ENCODE peak calls at places on chromosomes 13 and 19, in seven cellular contexts. One of them, this sample, is unnamed.

GRCh38 chr13:34863360-34864135 is 78.5 kb upstream of the NBEA start:
- DNase-seq in amygdala: no peak
- DNase-seq in GDM1: no peak
- DNase-seq in EH: peak
- DNase-seq in retinal pigment epithelial cell: peak
- DNase-seq in stimulated activated naive CD8-positive, alpha-beta T cell treated with anti-CD3 and anti-CD28 coated beads, Interleukin-15, Interleukin-2, amounts not matched to agents 100 U/mL and 50 U/mL, for 24 hours: no peak
- DNase-seq in aorta: no peak
- DNase-seq in this sample: no peak

GRCh38 chr13:88926890-88927502 is 1255.8 kb downstream of the SLITRK5 start:
- DNase-seq in EH: no peak
- DNase-seq in stimulated activated naive CD8-positive, alpha-beta T cell treated with anti-CD3 and anti-CD28 coated beads, Interleukin-15, Interleukin-2, amounts not matched to agents 100 U/mL and 50 U/mL, for 24 hours: no peak
- DNase-seq in aorta: no peak
- DNase-seq in GDM1: no peak
- DNase-seq in retinal pigment epithelial cell: no peak
- DNase-seq in amygdala: no peak
- DNase-seq in this sample: no peak

GRCh38 chr13:57996717-57997116 is 365.2 kb downstream of the PCDH17 start:
- DNase-seq in aorta: no peak
- DNase-seq in retinal pigment epithelial cell: peak
- DNase-seq in stimulated activated naive CD8-positive, alpha-beta T cell treated with anti-CD3 and anti-CD28 coated beads, Interleukin-15, Interleukin-2, amounts not matched to agents 100 U/mL and 50 U/mL, for 24 hours: no peak
- DNase-seq in amygdala: no peak
- DNase-seq in GDM1: no peak
- DNase-seq in EH: no peak
- DNase-seq in this sample: no peak

GRCh38 chr19:29479941-29480340 is 45.9 kb upstream of the VSTM2B start:
- DNase-seq in amygdala: no peak
- DNase-seq in stimulated activated naive CD8-positive, alpha-beta T cell treated with anti-CD3 and anti-CD28 coated beads, Interleukin-15, Interleukin-2, amounts not matched to agents 100 U/mL and 50 U/mL, for 24 hours: no peak
- DNase-seq in retinal pigment epithelial cell: no peak
- DNase-seq in EH: no peak
- DNase-seq in GDM1: no peak
- DNase-seq in aorta: peak
- DNase-seq in this sample: no peak

GRCh38 chr13:42000836-42001235 is 39.9 kb upstream of the VWA8 start:
- DNase-seq in EH: peak
- DNase-seq in amygdala: no peak
- DNase-seq in retinal pigment epithelial cell: peak
- DNase-seq in aorta: no peak
- DNase-seq in stimulated activated naive CD8-positive, alpha-beta T cell treated with anti-CD3 and anti-CD28 coated beads, Interleukin-15, Interleukin-2, amounts not matched to agents 100 U/mL and 50 U/mL, for 24 hours: no peak
- DNase-seq in GDM1: no peak
- DNase-seq in this sample: no peak

GRCh38 chr19:4870025-4870700 is 2.7 kb upstream of the PLIN3 start:
- DNase-seq in aorta: peak
- DNase-seq in EH: peak
- DNase-seq in GDM1: peak
- DNase-seq in amygdala: no peak
- DNase-seq in retinal pigment epithelial cell: peak
- DNase-seq in stimulated activated naive CD8-positive, alpha-beta T cell treated with anti-CD3 and anti-CD28 coated beads, Interleukin-15, Interleukin-2, amounts not matched to agents 100 U/mL and 50 U/mL, for 24 hours: peak
- DNase-seq in this sample: peak

GRCh38 chr19:55132453-55133129 is 15.2 kb upstream of the PPP1R12C start:
- DNase-seq in aorta: no peak
- DNase-seq in EH: no peak
- DNase-seq in amygdala: no peak
- DNase-seq in stimulated activated naive CD8-positive, alpha-beta T cell treated with anti-CD3 and anti-CD28 coated beads, Interleukin-15, Interleukin-2, amounts not matched to agents 100 U/mL and 50 U/mL, for 24 hours: no peak
- DNase-seq in retinal pigment epithelial cell: no peak
- DNase-seq in GDM1: no peak
- DNase-seq in this sample: no peak

GRCh38 chr19:14383898-14384669 is 2.8 kb downstream of the ADGRE5 start:
- DNase-seq in aorta: no peak
- DNase-seq in amygdala: no peak
- DNase-seq in stimulated activated naive CD8-positive, alpha-beta T cell treated with anti-CD3 and anti-CD28 coated beads, Interleukin-15, Interleukin-2, amounts not matched to agents 100 U/mL and 50 U/mL, for 24 hours: peak
- DNase-seq in retinal pigment epithelial cell: no peak
- DNase-seq in GDM1: peak
- DNase-seq in EH: peak
- DNase-seq in this sample: no peak

GRCh38 chr19:1513492-1514294 is 874 bp upstream of the ADAMTSL5 start:
- DNase-seq in amygdala: no peak
- DNase-seq in stimulated activated naive CD8-positive, alpha-beta T cell treated with anti-CD3 and anti-CD28 coated beads, Interleukin-15, Interleukin-2, amounts not matched to agents 100 U/mL and 50 U/mL, for 24 hours: peak
- DNase-seq in aorta: no peak
- DNase-seq in EH: peak
- DNase-seq in GDM1: peak
- DNase-seq in retinal pigment epithelial cell: no peak
- DNase-seq in this sample: peak

GRCh38 chr19:48362716-48363499 is 832 bp downstream of the TMEM143 start:
- DNase-seq in aorta: peak
- DNase-seq in stimulated activated naive CD8-positive, alpha-beta T cell treated with anti-CD3 and anti-CD28 coated beads, Interleukin-15, Interleukin-2, amounts not matched to agents 100 U/mL and 50 U/mL, for 24 hours: peak
- DNase-seq in GDM1: peak
- DNase-seq in amygdala: peak
- DNase-seq in EH: peak
- DNase-seq in retinal pigment epithelial cell: peak
- DNase-seq in this sample: peak

GRCh38 chr19:54297759-54298305 is 15.1 kb downstream of the LILRA5 start:
- DNase-seq in EH: peak
- DNase-seq in GDM1: peak
- DNase-seq in aorta: no peak
- DNase-seq in amygdala: no peak
- DNase-seq in retinal pigment epithelial cell: no peak
- DNase-seq in stimulated activated naive CD8-positive, alpha-beta T cell treated with anti-CD3 and anti-CD28 coated beads, Interleukin-15, Interleukin-2, amounts not matched to agents 100 U/mL and 50 U/mL, for 24 hours: no peak
- DNase-seq in this sample: no peak

GRCh38 chr19:20664917-20665781 is 3.8 kb upstream of the ZNF626 start:
- DNase-seq in aorta: peak
- DNase-seq in EH: peak
- DNase-seq in amygdala: no peak
- DNase-seq in retinal pigment epithelial cell: peak
- DNase-seq in GDM1: no peak
- DNase-seq in stimulated activated naive CD8-positive, alpha-beta T cell treated with anti-CD3 and anti-CD28 coated beads, Interleukin-15, Interleukin-2, amounts not matched to agents 100 U/mL and 50 U/mL, for 24 hours: no peak
- DNase-seq in this sample: peak

GRCh38 chr19:50419580-50420035 is 870 bp downstream of the SPIB start:
- DNase-seq in retinal pigment epithelial cell: no peak
- DNase-seq in EH: no peak
- DNase-seq in amygdala: no peak
- DNase-seq in stimulated activated naive CD8-positive, alpha-beta T cell treated with anti-CD3 and anti-CD28 coated beads, Interleukin-15, Interleukin-2, amounts not matched to agents 100 U/mL and 50 U/mL, for 24 hours: no peak
- DNase-seq in GDM1: no peak
- DNase-seq in aorta: no peak
- DNase-seq in this sample: no peak

GRCh38 chr13:36819811-36820140 is 754 bp downstream of the RFXAP start:
- DNase-seq in stimulated activated naive CD8-positive, alpha-beta T cell treated with anti-CD3 and anti-CD28 coated beads, Interleukin-15, Interleukin-2, amounts not matched to agents 100 U/mL and 50 U/mL, for 24 hours: no peak
- DNase-seq in amygdala: no peak
- DNase-seq in GDM1: no peak
- DNase-seq in aorta: no peak
- DNase-seq in EH: peak
- DNase-seq in retinal pigment epithelial cell: no peak
- DNase-seq in this sample: no peak

GRCh38 chr13:42056146-42056545 is 7.7 kb downstream of the DGKH start:
- DNase-seq in GDM1: no peak
- DNase-seq in EH: no peak
- DNase-seq in stimulated activated naive CD8-positive, alpha-beta T cell treated with anti-CD3 and anti-CD28 coated beads, Interleukin-15, Interleukin-2, amounts not matched to agents 100 U/mL and 50 U/mL, for 24 hours: no peak
- DNase-seq in amygdala: no peak
- DNase-seq in aorta: no peak
- DNase-seq in retinal pigment epithelial cell: no peak
- DNase-seq in this sample: no peak

GRCh38 chr19:5050016-5050656 is 81.2 kb downstream of the KDM4B start:
- DNase-seq in retinal pigment epithelial cell: no peak
- DNase-seq in stimulated activated naive CD8-positive, alpha-beta T cell treated with anti-CD3 and anti-CD28 coated beads, Interleukin-15, Interleukin-2, amounts not matched to agents 100 U/mL and 50 U/mL, for 24 hours: no peak
- DNase-seq in aorta: no peak
- DNase-seq in EH: no peak
- DNase-seq in GDM1: no peak
- DNase-seq in amygdala: no peak
- DNase-seq in this sample: no peak

GRCh38 chr13:112453207-112453829 is 77.2 kb downstream of the SPACA7 start:
- DNase-seq in EH: no peak
- DNase-seq in aorta: no peak
- DNase-seq in amygdala: no peak
- DNase-seq in retinal pigment epithelial cell: no peak
- DNase-seq in stimulated activated naive CD8-positive, alpha-beta T cell treated with anti-CD3 and anti-CD28 coated beads, Interleukin-15, Interleukin-2, amounts not matched to agents 100 U/mL and 50 U/mL, for 24 hours: no peak
- DNase-seq in GDM1: no peak
- DNase-seq in this sample: no peak